ENCODE peak calls at places on chromosomes 5 and 9, in nine cellular contexts. H, P, C, F, O, I, U, V and Z are unnamed samples.
A peak's percentile ranks its signal among the peaks of the same experiment; 100 is the strongest.

GRCh38 chr5:76401801-76402250 is 1.3 kb upstream of the IQGAP2 start:
- DNase-seq in V (no peak), F (no peak), I (no peak), H (peak; percentile 10), C (no peak), O (no peak), P (no peak), U (no peak), Z (no peak)

GRCh38 chr9:134390537-134390936 is 64.3 kb downstream of the RXRA start:
- DNase-seq in V (no peak), C (no peak), P (no peak), O (no peak), H (peak; percentile 62), U (no peak), I (peak; percentile 76), F (no peak), Z (peak; percentile 67)

GRCh38 chr5:61362796-61363364 is 30.8 kb downstream of the ZSWIM6 start:
- DNase-seq in H (no peak), C (no peak), V (no peak), I (no peak), P (no peak), U (no peak), F (peak; percentile 21), O (no peak), Z (no peak)

GRCh38 chr5:52864884-52865283 is 77.2 kb downstream of the ITGA1 start:
- DNase-seq in P (no peak), V (no peak), F (no peak), I (no peak), U (peak; percentile 79), C (no peak), H (no peak), O (no peak), Z (no peak)

GRCh38 chr5:74231697-74232096 is 408.8 kb downstream of the ENC1 start:
- DNase-seq in C (no peak), V (no peak), U (no peak), H (no peak), F (peak; percentile 64), P (no peak), O (no peak), I (no peak), Z (no peak)

GRCh38 chr9:115157245-115157674 is 39.3 kb upstream of the TNC start:
- DNase-seq in I (no peak), U (peak; percentile 83), C (no peak), V (no peak), P (no peak), H (no peak), F (peak; percentile 88), O (no peak), Z (no peak)

GRCh38 chr5:92372766-92373165 is 989.6 kb upstream of the ARRDC3 start:
- DNase-seq in V (no peak), P (no peak), H (no peak), F (peak; percentile 66), U (no peak), C (no peak), I (no peak), O (no peak), Z (no peak)

GRCh38 chr9:133980864-133981588 is 11.1 kb downstream of the VAV2 start:
- DNase-seq in V (no peak), U (no peak), I (no peak), C (no peak), O (no peak), H (no peak), P (no peak), F (no peak), Z (no peak)

GRCh38 chr5:111278824-111279504 is 54.8 kb downstream of the CAMK4 start:
- DNase-seq in P (no peak), I (peak; percentile 9), V (peak; percentile 46), O (peak; percentile 88), F (peak; percentile 13), U (peak; percentile 7), C (peak; percentile 82), H (peak; percentile 92), Z (peak; percentile 82)

GRCh38 chr9:121529237-121529987 is 29.8 kb upstream of the GGTA1 start:
- DNase-seq in C (no peak), H (no peak), I (no peak), P (peak; percentile 9), V (peak; percentile 75), F (peak; percentile 100), O (no peak), U (peak; percentile 90), Z (no peak)

GRCh38 chr9:68793605-68794343 is 88.7 kb downstream of the PIP5K1B start:
- DNase-seq in P (no peak), I (no peak), U (no peak), F (no peak), H (no peak), O (no peak), V (no peak), C (no peak), Z (no peak)

GRCh38 chr5:34684281-34684979 is 28.3 kb downstream of the RAI14 start:
- DNase-seq in F (peak; percentile 78), O (no peak), C (peak; percentile 39), V (no peak), H (no peak), P (peak; percentile 84), I (no peak), U (no peak), Z (no peak)

GRCh38 chr5:150615141-150615699 is 25.2 kb upstream of the SYNPO start:
- DNase-seq in F (peak; percentile 83), C (no peak), P (no peak), U (peak; percentile 40), O (no peak), I (no peak), V (peak; percentile 42), H (no peak), Z (no peak)

GRCh38 chr9:72533322-72533721 is 11.9 kb downstream of the TMC1 start:
- DNase-seq in V (peak; percentile 81), C (no peak), F (no peak), U (no peak), P (no peak), O (no peak), I (no peak), H (no peak), Z (no peak)

GRCh38 chr9:128607642-128608350 is 48.9 kb downstream of the DYNC2I2 start:
- DNase-seq in P (peak; percentile 96), O (no peak), F (peak; percentile 50), V (peak; percentile 95), C (no peak), I (no peak), H (no peak), U (peak; percentile 7), Z (no peak)

GRCh38 chr9:116417464-116417863 is 263.9 kb downstream of the PAPPA start:
- DNase-seq in U (peak; percentile 40), F (peak; percentile 15), C (no peak), O (no peak), P (no peak), H (no peak), V (no peak), I (no peak), Z (no peak)

GRCh38 chr9:136697146-136697820 is 10.0 kb upstream of the AGPAT2 start:
- DNase-seq in F (no peak), P (no peak), V (no peak), U (no peak), O (no peak), H (no peak), C (peak; percentile 8), I (no peak), Z (no peak)

GRCh38 chr5:55231476-55232193 is 1.8 kb downstream of the CCNO start:
- DNase-seq in U (peak; percentile 8), F (peak; percentile 43), I (no peak), H (no peak), C (peak; percentile 59), P (peak; percentile 40), O (peak; percentile 40), V (no peak), Z (no peak)

GRCh38 chr5:86679529-86679928 is 61.8 kb downstream of the COX7C start:
- DNase-seq in C (peak; percentile 2), H (no peak), U (peak; percentile 67), O (no peak), P (peak; percentile 57), F (peak; percentile 76), V (peak; percentile 6), I (no peak), Z (no peak)

GRCh38 chr5:27472000-27472763 is 433.8 kb upstream of the CDH9 start:
- DNase-seq in V (no peak), F (peak; percentile 65), I (peak; percentile 1), O (peak; percentile 65), H (no peak), P (no peak), U (peak; percentile 25), C (peak; percentile 46), Z (no peak)